ENCODE peak calls at places on chromosomes 2 and 18, in four cellular contexts. One of them, this sample, is unnamed.

GRCh38 chr2:212683346-212683745 is 144.7 kb upstream of the ERBB4 start:
- DNase-seq in AG04450: no peak
- DNase-seq in MM.1S: no peak
- DNase-seq in fibroblast of lung: peak; percentile 61
- DNase-seq in this sample: no peak

GRCh38 chr2:211789984-211790383 is 748.6 kb downstream of the ERBB4 start:
- DNase-seq in AG04450: no peak
- DNase-seq in fibroblast of lung: peak; percentile 5
- DNase-seq in MM.1S: no peak
- DNase-seq in this sample: no peak

GRCh38 chr2:127651987-127652550 is 6.1 kb downstream of the GPR17 start:
- DNase-seq in MM.1S: no peak
- DNase-seq in fibroblast of lung: no peak
- DNase-seq in AG04450: no peak
- DNase-seq in this sample: no peak

GRCh38 chr2:76275788-76276187 is 565.1 kb upstream of the GCFC2 start:
- DNase-seq in AG04450: no peak
- DNase-seq in MM.1S: peak; percentile 92
- DNase-seq in fibroblast of lung: no peak
- DNase-seq in this sample: no peak

GRCh38 chr18:74623047-74623816 is 25.6 kb downstream of the ZNF407 start:
- DNase-seq in AG04450: no peak
- DNase-seq in fibroblast of lung: no peak
- DNase-seq in MM.1S: no peak
- DNase-seq in this sample: no peak

GRCh38 chr18:63260075-63260754 is 59.4 kb downstream of the BCL2 start:
- DNase-seq in AG04450: no peak
- DNase-seq in MM.1S: no peak
- DNase-seq in fibroblast of lung: no peak
- DNase-seq in this sample: no peak

GRCh38 chr18:44761812-44762211 is 81.1 kb downstream of the SETBP1 start:
- DNase-seq in MM.1S: no peak
- DNase-seq in fibroblast of lung: no peak
- DNase-seq in AG04450: no peak
- DNase-seq in this sample: no peak

GRCh38 chr2:45904267-45904921 is 252.9 kb downstream of the PRKCE start:
- DNase-seq in fibroblast of lung: peak; percentile 36
- DNase-seq in MM.1S: peak; percentile 74
- DNase-seq in AG04450: no peak
- DNase-seq in this sample: no peak

GRCh38 chr2:188303363-188304031 is 11.8 kb downstream of the GULP1 start:
- DNase-seq in MM.1S: no peak
- DNase-seq in fibroblast of lung: peak; percentile 87
- DNase-seq in AG04450: no peak
- DNase-seq in this sample: no peak

GRCh38 chr2:8587920-8588830 is 93.7 kb upstream of the ID2 start:
- DNase-seq in fibroblast of lung: no peak
- DNase-seq in MM.1S: no peak
- DNase-seq in AG04450: no peak
- DNase-seq in this sample: no peak

GRCh38 chr18:42929857-42930256 is 185.6 kb downstream of the RIT2 start:
- DNase-seq in AG04450: no peak
- DNase-seq in MM.1S: no peak
- DNase-seq in fibroblast of lung: peak; percentile 84
- DNase-seq in this sample: no peak

GRCh38 chr18:28768791-28769768 is 592.1 kb upstream of the CDH2 start:
- DNase-seq in fibroblast of lung: peak; percentile 34
- DNase-seq in AG04450: no peak
- DNase-seq in MM.1S: no peak
- DNase-seq in this sample: no peak

GRCh38 chr2:226403360-226403759 is 396.3 kb downstream of the IRS1 start:
- DNase-seq in fibroblast of lung: peak; percentile 68
- DNase-seq in AG04450: no peak
- DNase-seq in MM.1S: no peak
- DNase-seq in this sample: no peak

GRCh38 chr2:180698668-180699067 is 281.7 kb upstream of the UBE2E3 start:
- DNase-seq in MM.1S: no peak
- DNase-seq in fibroblast of lung: no peak
- DNase-seq in AG04450: no peak
- DNase-seq in this sample: no peak

GRCh38 chr2:217853961-217854360 is 148.8 kb downstream of the TNS1 start:
- DNase-seq in fibroblast of lung: no peak
- DNase-seq in AG04450: no peak
- DNase-seq in MM.1S: no peak
- DNase-seq in this sample: no peak

GRCh38 chr18:46946656-46947282 is 29.4 kb downstream of the KATNAL2 start:
- DNase-seq in MM.1S: peak; percentile 88
- DNase-seq in AG04450: peak; percentile 45
- DNase-seq in fibroblast of lung: peak; percentile 90
- DNase-seq in this sample: peak; percentile 83

GRCh38 chr2:118535171-118535817 is 312.2 kb downstream of the EN1 start:
- DNase-seq in MM.1S: no peak
- DNase-seq in fibroblast of lung: no peak
- DNase-seq in AG04450: no peak
- DNase-seq in this sample: no peak

GRCh38 chr2:54888146-54888545 is 162.1 kb downstream of the RTN4 start:
- DNase-seq in AG04450: no peak
- DNase-seq in fibroblast of lung: no peak
- DNase-seq in MM.1S: no peak
- DNase-seq in this sample: no peak

GRCh38 chr2:191811807-191812602 is 34.9 kb downstream of the CAVIN2 start:
- DNase-seq in MM.1S: peak; percentile 68
- DNase-seq in AG04450: peak; percentile 47
- DNase-seq in fibroblast of lung: peak; percentile 59
- DNase-seq in this sample: peak; percentile 60

GRCh38 chr18:48854780-48855179 is 96.0 kb downstream of the SMAD7 start:
- DNase-seq in AG04450: no peak
- DNase-seq in MM.1S: no peak
- DNase-seq in fibroblast of lung: peak; percentile 32
- DNase-seq in this sample: no peak

GRCh38 chr2:11008773-11009172 is 97.0 kb downstream of the KCNF1 start:
- DNase-seq in AG04450: no peak
- DNase-seq in MM.1S: no peak
- DNase-seq in fibroblast of lung: no peak
- DNase-seq in this sample: no peak

GRCh38 chr2:70616168-70616694 is 62.6 kb upstream of the TGFA start:
- DNase-seq in MM.1S: peak; percentile 85
- DNase-seq in fibroblast of lung: no peak
- DNase-seq in AG04450: no peak
- DNase-seq in this sample: peak; percentile 34

GRCh38 chr2:1799174-1799573 is 54.9 kb upstream of the PXDN start:
- DNase-seq in fibroblast of lung: no peak
- DNase-seq in MM.1S: no peak
- DNase-seq in AG04450: no peak
- DNase-seq in this sample: no peak

GRCh38 chr2:156398176-156398575 is 38.0 kb upstream of the GPD2 start:
- DNase-seq in fibroblast of lung: no peak
- DNase-seq in MM.1S: no peak
- DNase-seq in AG04450: no peak
- DNase-seq in this sample: no peak

GRCh38 chr2:11543337-11544216 is 9.7 kb downstream of the GREB1 start:
- DNase-seq in AG04450: no peak
- DNase-seq in MM.1S: no peak
- DNase-seq in fibroblast of lung: no peak
- DNase-seq in this sample: no peak

GRCh38 chr2:25879133-25879730 is 945 bp upstream of the ASXL2 start:
- DNase-seq in MM.1S: no peak
- DNase-seq in AG04450: no peak
- DNase-seq in fibroblast of lung: peak; percentile 79
- DNase-seq in this sample: no peak

GRCh38 chr2:126999342-126999741 is 100.7 kb downstream of the TEX51 start:
- DNase-seq in fibroblast of lung: no peak
- DNase-seq in MM.1S: no peak
- DNase-seq in AG04450: no peak
- DNase-seq in this sample: no peak

GRCh38 chr2:190202018-190202417 is 117.6 kb downstream of the HIBCH start:
- DNase-seq in AG04450: no peak
- DNase-seq in MM.1S: no peak
- DNase-seq in fibroblast of lung: no peak
- DNase-seq in this sample: no peak

GRCh38 chr2:190199530-190199929 is 120.1 kb downstream of the HIBCH start:
- DNase-seq in fibroblast of lung: no peak
- DNase-seq in AG04450: no peak
- DNase-seq in MM.1S: no peak
- DNase-seq in this sample: no peak

GRCh38 chr2:190205643-190206042 is 114.0 kb downstream of the HIBCH start:
- DNase-seq in fibroblast of lung: peak; percentile 30
- DNase-seq in MM.1S: no peak
- DNase-seq in AG04450: peak; percentile 1
- DNase-seq in this sample: no peak

GRCh38 chr2:190200603-190201002 is 119.0 kb downstream of the HIBCH start:
- DNase-seq in AG04450: no peak
- DNase-seq in MM.1S: no peak
- DNase-seq in fibroblast of lung: no peak
- DNase-seq in this sample: no peak

GRCh38 chr2:190202604-190203003 is 117.0 kb downstream of the HIBCH start:
- DNase-seq in MM.1S: no peak
- DNase-seq in AG04450: no peak
- DNase-seq in fibroblast of lung: no peak
- DNase-seq in this sample: no peak
- TF ChIP-seq CTCF in MM.1S: no peak
- TF ChIP-seq CTCF in AG04450: no peak
- TF ChIP-seq CTCF in fibroblast of lung: no peak
- TF ChIP-seq CTCF in this sample: no peak

DNA sequence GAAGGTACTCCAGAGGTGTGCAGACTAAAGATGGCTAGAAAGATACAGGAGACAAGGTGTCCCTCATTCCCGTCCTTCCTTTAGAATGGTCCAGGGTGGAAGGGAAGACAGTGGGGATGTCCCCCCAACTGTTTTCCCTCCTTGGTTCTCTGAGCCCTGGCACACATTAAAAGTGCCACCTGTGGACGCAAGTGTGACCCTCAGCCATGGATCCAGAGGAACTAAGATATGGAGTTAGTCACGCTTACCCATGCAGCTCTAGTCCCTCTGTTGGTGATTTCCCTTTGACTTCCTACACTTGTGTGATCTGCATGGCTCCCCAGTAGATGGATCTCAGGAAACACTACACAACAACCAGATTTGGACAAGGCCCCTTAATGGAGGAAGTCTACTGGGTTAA is 113.1 kb upstream of the SRD5A2 start:
- DNase-seq in fibroblast of lung: peak; percentile 15
- DNase-seq in AG04450: no peak
- DNase-seq in MM.1S: no peak
- DNase-seq in this sample: no peak
- H3K9me3 ChIP-seq in fibroblast of lung: no peaks in the 10 kb centered on the region
- H3K9me3 ChIP-seq in AG04450: peaks cover 28% of the 10 kb centered on the region
- H3K9me3 ChIP-seq in MM.1S: no peaks in the 10 kb centered on the region
- H3K9me3 ChIP-seq in this sample: peaks cover 6% of the 10 kb centered on the region

GRCh38 chr2:238277695-238278094 is 10.7 kb downstream of the PER2 start:
- DNase-seq in fibroblast of lung: no peak
- DNase-seq in MM.1S: no peak
- DNase-seq in AG04450: no peak
- DNase-seq in this sample: no peak
- TF ChIP-seq CTCF in fibroblast of lung: no peak
- TF ChIP-seq CTCF in MM.1S: no peak
- TF ChIP-seq CTCF in AG04450: no peak
- TF ChIP-seq CTCF in this sample: no peak

GRCh38 chr2:89797320-89798038 is 1106.0 kb downstream of the RPIA start:
- DNase-seq in MM.1S: no peak
- DNase-seq in fibroblast of lung: no peak
- DNase-seq in AG04450: no peak
- DNase-seq in this sample: no peak
- H3K9me3 ChIP-seq in MM.1S: no peaks in the 10 kb centered on the region
- H3K9me3 ChIP-seq in fibroblast of lung: peaks cover 8% of the 10 kb centered on the region
- H3K9me3 ChIP-seq in AG04450: peaks cover 30% of the 10 kb centered on the region
- H3K9me3 ChIP-seq in this sample: no peaks in the 10 kb centered on the region

DNA sequence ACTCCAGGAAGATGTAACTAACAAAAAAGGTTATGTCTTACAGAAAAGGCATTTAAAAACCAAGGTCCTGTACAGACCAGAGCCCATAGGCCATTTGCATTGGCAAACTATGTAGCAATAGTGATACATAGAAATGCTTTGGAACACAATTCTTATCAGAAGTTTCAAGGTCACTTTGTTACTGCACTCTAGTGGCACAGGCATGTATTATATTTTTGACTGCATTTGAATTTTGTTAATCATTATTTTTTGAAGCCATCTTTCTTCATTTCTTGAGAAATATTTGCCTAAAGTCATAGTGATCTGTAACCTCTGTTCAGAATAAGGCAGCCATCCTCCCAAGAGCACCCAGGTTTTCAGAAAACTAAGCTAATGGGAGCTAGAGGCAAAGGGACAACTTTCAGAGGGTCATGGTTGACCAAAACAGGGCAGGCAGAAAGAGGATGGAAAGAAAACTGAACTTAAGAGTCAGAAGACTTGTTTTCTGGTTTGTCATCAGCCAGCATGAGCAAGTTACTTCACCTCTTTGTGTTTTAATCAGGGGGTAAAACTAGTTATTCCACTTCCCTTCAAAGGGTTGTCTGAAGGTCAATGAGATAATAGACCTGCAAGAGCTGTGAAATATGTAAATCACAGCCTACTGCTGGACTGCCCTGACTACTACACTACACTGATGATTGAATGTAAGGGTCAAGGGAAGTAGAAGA is 41.5 kb downstream of the SLC38A11 start:
- DNase-seq in AG04450: no peak
- DNase-seq in fibroblast of lung: peak; percentile 56
- DNase-seq in MM.1S: peak; percentile 59
- DNase-seq in this sample: no peak
- TF ChIP-seq CTCF in AG04450: peak; percentile 30
- TF ChIP-seq CTCF in fibroblast of lung: peak; percentile 17
- TF ChIP-seq CTCF in MM.1S: peak; percentile 62
- TF ChIP-seq CTCF in this sample: peak; percentile 24

GRCh38 chr2:215207791-215208367 is 69.5 kb upstream of the ABCA12 start:
- DNase-seq in AG04450: no peak
- DNase-seq in fibroblast of lung: no peak
- DNase-seq in MM.1S: no peak
- DNase-seq in this sample: no peak

GRCh38 chr2:215210082-215210481 is 71.7 kb upstream of the ABCA12 start:
- DNase-seq in fibroblast of lung: no peak
- DNase-seq in MM.1S: no peak
- DNase-seq in AG04450: no peak
- DNase-seq in this sample: no peak

GRCh38 chr2:215205787-215206186 is 67.4 kb upstream of the ABCA12 start:
- DNase-seq in fibroblast of lung: no peak
- DNase-seq in MM.1S: no peak
- DNase-seq in AG04450: no peak
- DNase-seq in this sample: no peak

GRCh38 chr2:215207041-215207440 is 68.6 kb upstream of the ABCA12 start:
- DNase-seq in MM.1S: no peak
- DNase-seq in AG04450: no peak
- DNase-seq in fibroblast of lung: no peak
- DNase-seq in this sample: no peak
- H3K9me3 ChIP-seq in MM.1S: no peaks in the 10 kb centered on the region
- H3K9me3 ChIP-seq in AG04450: peaks cover 11% of the 10 kb centered on the region
- H3K9me3 ChIP-seq in fibroblast of lung: no peaks in the 10 kb centered on the region
- H3K9me3 ChIP-seq in this sample: no peaks in the 10 kb centered on the region